ENCODE peak calls at places on chromosome 19, in ten cellular contexts. P is uterus; R is effector memory CD4-positive, alpha-beta T cell; Z is CD8-positive, alpha-beta T cell; W is Panc1; N is AG04450; V is AG04449; T is neuronal stem cell; S is breast epithelium; U is body of pancreas. J is an unnamed sample.

GRCh38 chr19:48571378-48572162 is 19.6 kb downstream of the SULT2B1 start:
- DNase-seq in P (no peak), R (no peak), Z (no peak), W (no peak), N (no peak), V (no peak), T (no peak), S (peak), U (no peak), J (no peak)

GRCh38 chr19:14689598-14690503 is at the start of gene ZNF333:
- DNase-seq in P (peak), R (peak), Z (peak), W (peak), N (peak), V (peak), T (peak), S (peak), U (peak), J (peak)

GRCh38 chr19:21463449-21464105 is 41.8 kb upstream of the ZNF429 start:
- DNase-seq in P (no peak), R (no peak), Z (no peak), W (peak), N (no peak), V (no peak), T (peak), S (no peak), U (peak), J (no peak)

GRCh38 chr19:22784051-22784450 is at the start of gene ZNF99:
- DNase-seq in P (peak), R (no peak), Z (no peak), W (no peak), N (no peak), V (no peak), T (no peak), S (peak), U (peak), J (no peak)

GRCh38 chr19:46849610-46850009 is 1.0 kb downstream of the AP2S1 start:
- DNase-seq in P (no peak), R (no peak), Z (no peak), W (no peak), N (no peak), V (no peak), T (no peak), S (peak), U (no peak), J (no peak)

GRCh38 chr19:4062576-4063368 is 3.9 kb downstream of the ZBTB7A start:
- DNase-seq in P (peak), R (no peak), Z (no peak), W (no peak), N (no peak), V (no peak), T (no peak), S (no peak), U (no peak), J (no peak)

GRCh38 chr19:13823901-13824300 is 28.7 kb downstream of the ZSWIM4 start:
- DNase-seq in P (no peak), R (no peak), Z (no peak), W (no peak), N (no peak), V (no peak), T (no peak), S (no peak), U (no peak), J (no peak)

GRCh38 chr19:58228584-58229254 is at the start of gene ZNF544:
- DNase-seq in P (peak), R (no peak), Z (peak), W (no peak), N (peak), V (peak), T (peak), S (peak), U (peak), J (no peak)

GRCh38 chr19:35623327-35624010 is 5.4 kb upstream of the RBM42 start:
- DNase-seq in P (no peak), R (no peak), Z (no peak), W (no peak), N (no peak), V (no peak), T (no peak), S (no peak), U (no peak), J (no peak)

GRCh38 chr19:29308977-29309520 is 96.1 kb upstream of the UQCRFS1 start:
- DNase-seq in P (no peak), R (no peak), Z (no peak), W (no peak), N (no peak), V (no peak), T (no peak), S (no peak), U (no peak), J (no peak)

GRCh38 chr19:17468302-17469091 is 1.8 kb upstream of the SLC27A1 start:
- DNase-seq in P (peak), R (no peak), Z (no peak), W (no peak), N (no peak), V (no peak), T (no peak), S (peak), U (peak), J (no peak)

GRCh38 chr19:49926520-49926919 is 2.5 kb upstream of the ATF5 start:
- DNase-seq in P (no peak), R (no peak), Z (no peak), W (no peak), N (no peak), V (no peak), T (no peak), S (no peak), U (no peak), J (peak)

GRCh38 chr19:19523177-19523576 is 5.5 kb upstream of the YJEFN3 start:
- DNase-seq in P (no peak), R (no peak), Z (no peak), W (no peak), N (no peak), V (no peak), T (no peak), S (no peak), U (no peak), J (no peak)
- H3K4me3 ChIP-seq in P (no peak), R (no peak), Z (no peak), W (no peak), N (no peak), V (no peak), T (no peak), S (no peak), U (no peak), J (no peak)

GRCh38 chr19:51891193-51891747 is 3.5 kb upstream of the ZNF577 start:
- DNase-seq in P (no peak), R (no peak), Z (no peak), W (no peak), N (no peak), V (no peak), T (no peak), S (no peak), U (no peak), J (no peak)
- H3K4me3 ChIP-seq in P (no peak), R (no peak), Z (peak), W (no peak), N (no peak), V (no peak), T (no peak), S (peak), U (no peak), J (no peak)

GRCh38 chr19:55647732-55648656 is at the start of gene CCDC106:
- DNase-seq in P (peak), R (no peak), Z (peak), W (no peak), N (no peak), V (no peak), T (peak), S (no peak), U (peak), J (peak)

GRCh38 chr19:55650602-55651230 is 2.7 kb downstream of the CCDC106 start:
- DNase-seq in P (no peak), R (no peak), Z (no peak), W (no peak), N (no peak), V (no peak), T (no peak), S (no peak), U (no peak), J (no peak)

GRCh38 chr19:55649579-55650557 is 1.9 kb downstream of the CCDC106 start:
- DNase-seq in P (no peak), R (no peak), Z (no peak), W (no peak), N (no peak), V (no peak), T (no peak), S (no peak), U (no peak), J (no peak)

GRCh38 chr19:55646889-55647731 is 902 bp upstream of the CCDC106 start:
- DNase-seq in P (no peak), R (no peak), Z (no peak), W (no peak), N (no peak), V (no peak), T (no peak), S (no peak), U (no peak), J (no peak)

DNA sequence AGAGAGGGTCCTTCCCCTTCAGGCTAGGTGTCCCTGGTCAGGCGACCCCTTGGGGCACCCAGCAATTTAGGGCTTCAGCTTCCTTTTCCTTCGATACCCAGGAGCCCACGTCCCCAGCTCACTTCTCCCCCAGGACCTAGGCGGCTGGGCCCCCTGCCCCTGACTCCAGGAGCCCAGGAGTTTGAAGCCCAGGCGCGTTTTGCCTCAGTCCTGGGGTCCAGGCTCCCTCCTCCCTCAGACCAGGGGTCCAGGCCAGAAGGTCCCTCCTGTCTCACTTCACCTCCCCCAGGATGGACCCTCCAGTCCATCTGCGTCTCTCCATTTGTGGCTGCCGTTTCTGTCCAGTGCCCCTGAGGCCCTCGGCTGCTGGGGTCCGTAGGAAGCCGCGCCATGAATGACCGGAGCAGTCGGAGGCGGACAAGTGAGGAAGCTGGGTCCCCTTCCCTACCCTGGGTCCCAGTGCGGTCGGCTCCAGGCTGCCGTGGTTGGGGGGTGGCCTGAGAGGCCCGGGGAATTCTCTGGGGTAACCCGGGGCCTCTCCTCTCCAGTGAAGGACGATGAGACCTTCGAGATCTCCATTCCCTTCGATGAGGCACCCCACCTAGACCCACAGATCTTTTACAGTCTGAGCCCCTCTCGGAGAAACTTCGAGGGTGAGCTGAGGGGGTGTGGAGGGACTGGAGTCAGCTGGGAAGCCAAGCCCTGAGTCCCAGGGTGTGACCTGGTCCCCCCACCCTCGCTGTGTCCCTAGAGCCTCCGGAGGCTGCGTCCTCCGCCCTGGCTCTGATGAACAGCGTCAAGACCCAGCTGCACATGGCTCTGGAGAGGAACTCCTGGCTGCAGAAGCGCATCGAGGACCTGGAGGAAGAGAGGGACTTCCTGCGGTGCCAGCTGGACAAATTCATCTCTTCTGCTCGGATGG is 906 bp downstream of the CCDC106 start:
- DNase-seq in P (no peak), R (no peak), Z (no peak), W (no peak), N (no peak), V (no peak), T (no peak), S (no peak), U (no peak), J (no peak)
- H3K4me3 ChIP-seq in P (peak), R (peak), Z (peak), W (peak), N (peak), V (peak), T (peak), S (peak), U (peak), J (peak)

GRCh38 chr19:44644391-44645016 is 794 bp downstream of the PVR start:
- DNase-seq in P (no peak), R (no peak), Z (no peak), W (no peak), N (no peak), V (no peak), T (peak), S (no peak), U (peak), J (peak)

GRCh38 chr19:44645407-44646048 is 1.8 kb downstream of the PVR start:
- DNase-seq in P (no peak), R (no peak), Z (no peak), W (no peak), N (no peak), V (no peak), T (no peak), S (no peak), U (no peak), J (peak)

GRCh38 chr19:44647144-44647543 is 3.4 kb downstream of the PVR start:
- DNase-seq in P (no peak), R (no peak), Z (no peak), W (no peak), N (no peak), V (no peak), T (no peak), S (no peak), U (no peak), J (no peak)

GRCh38 chr19:44643605-44644390 is at the start of gene PVR:
- DNase-seq in P (peak), R (no peak), Z (no peak), W (peak), N (no peak), V (no peak), T (peak), S (peak), U (peak), J (peak)

DNA sequence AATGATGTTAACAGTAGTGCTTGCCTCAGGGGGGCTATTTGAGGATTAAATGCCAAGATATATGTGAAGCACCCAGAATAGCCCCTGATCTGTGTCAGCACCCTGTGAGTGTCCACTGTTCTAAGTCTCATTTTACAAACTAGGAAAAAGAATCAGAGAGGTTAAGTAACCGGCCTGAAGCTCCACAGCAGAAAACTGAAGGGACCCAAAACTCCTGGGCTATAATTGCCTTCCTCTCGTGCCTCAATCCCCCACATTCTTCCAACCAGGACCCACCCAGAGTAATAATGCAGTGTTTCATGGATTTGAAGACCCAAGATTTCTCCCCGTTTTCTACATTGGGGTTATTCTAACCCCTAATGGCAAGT is 2.3 kb downstream of the PVR start:
- DNase-seq in P (no peak), R (no peak), Z (no peak), W (no peak), N (no peak), V (no peak), T (no peak), S (no peak), U (no peak), J (no peak)
- H3K4me3 ChIP-seq in P (no peak), R (no peak), Z (no peak), W (no peak), N (peak), V (no peak), T (no peak), S (no peak), U (no peak), J (peak)

GRCh38 chr19:34578751-34579150 is 97.2 kb downstream of the WTIP start:
- DNase-seq in P (no peak), R (no peak), Z (no peak), W (no peak), N (no peak), V (no peak), T (no peak), S (no peak), U (no peak), J (no peak)

GRCh38 chr19:34578173-34578572 is 96.6 kb downstream of the WTIP start:
- DNase-seq in P (no peak), R (no peak), Z (no peak), W (no peak), N (no peak), V (no peak), T (no peak), S (no peak), U (no peak), J (no peak)

GRCh38 chr19:34577056-34577455 is 95.5 kb downstream of the WTIP start:
- DNase-seq in P (no peak), R (no peak), Z (no peak), W (no peak), N (no peak), V (no peak), T (no peak), S (no peak), U (no peak), J (no peak)

GRCh38 chr19:34576292-34576691 is 94.7 kb downstream of the WTIP start:
- DNase-seq in P (no peak), R (no peak), Z (no peak), W (no peak), N (no peak), V (no peak), T (no peak), S (no peak), U (no peak), J (no peak)

GRCh38 chr19:34577531-34578101 is 96.1 kb downstream of the WTIP start:
- DNase-seq in P (no peak), R (no peak), Z (no peak), W (no peak), N (no peak), V (no peak), T (no peak), S (no peak), U (no peak), J (no peak)
- H3K4me3 ChIP-seq in P (no peak), R (no peak), Z (no peak), W (no peak), N (no peak), V (no peak), T (no peak), S (no peak), U (no peak), J (no peak)